ENCODE peak calls at places on chromosomes 2 and 18, in seven cellular contexts. L is mesendoderm, P is IMR-90, R is H9, Z is mesenchymal stem cell, Q is neuronal stem cell, W is trophoblast cell. B is an unnamed sample.

GRCh38 chr2:210546424-210547223 is 9.8 kb upstream of the CPS1 start:
- DNase-seq in L (no peak), P (no peak), R (no peak), Z (no peak), Q (no peak), W (no peak), B (no peak)

GRCh38 chr2:138223321-138223720 is 259.0 kb downstream of the HNMT start:
- DNase-seq in L (no peak), P (no peak), R (no peak), Z (no peak), Q (no peak), W (peak), B (no peak)

GRCh38 chr2:227308784-227309183 is 16.3 kb upstream of the MFF start:
- DNase-seq in L (no peak), P (no peak), R (no peak), Z (no peak), Q (no peak), W (peak), B (no peak)

GRCh38 chr2:142865924-142866323 is 11.5 kb upstream of the KYNU start:
- DNase-seq in L (no peak), P (peak), R (no peak), Z (peak), Q (no peak), W (peak), B (no peak)

GRCh38 chr2:19244460-19245363 is 113.7 kb downstream of the OSR1 start:
- DNase-seq in L (no peak), P (peak), R (no peak), Z (no peak), Q (no peak), W (no peak), B (no peak)

GRCh38 chr18:71398530-71398929 is 1109.7 kb downstream of the SOCS6 start:
- DNase-seq in L (peak), P (no peak), R (peak), Z (no peak), Q (peak), W (no peak), B (no peak)

GRCh38 chr2:216215991-216216390 is 106.8 kb downstream of the XRCC5 start:
- DNase-seq in L (peak), P (peak), R (no peak), Z (peak), Q (no peak), W (peak), B (no peak)

GRCh38 chr2:42169869-42170465 is 814 bp downstream of the EML4 start:
- DNase-seq in L (no peak), P (peak), R (no peak), Z (peak), Q (no peak), W (no peak), B (no peak)

GRCh38 chr18:50870138-50870845 is 8.6 kb upstream of the ME2 start:
- DNase-seq in L (no peak), P (peak), R (no peak), Z (peak), Q (no peak), W (peak), B (no peak)

GRCh38 chr18:79200546-79201268 is 131.5 kb downstream of the ATP9B start:
- DNase-seq in L (peak), P (peak), R (peak), Z (peak), Q (peak), W (peak), B (peak)

GRCh38 chr2:174648896-174649295 is 51.3 kb upstream of the WIPF1 start:
- DNase-seq in L (no peak), P (no peak), R (no peak), Z (no peak), Q (no peak), W (no peak), B (no peak)

GRCh38 chr2:174644406-174644805 is 46.8 kb upstream of the WIPF1 start:
- DNase-seq in L (no peak), P (no peak), R (no peak), Z (no peak), Q (no peak), W (peak), B (no peak)

GRCh38 chr2:174641168-174641567 is 43.6 kb upstream of the WIPF1 start:
- DNase-seq in L (no peak), P (no peak), R (no peak), Z (no peak), Q (no peak), W (no peak), B (no peak)

GRCh38 chr2:174645316-174645715 is 47.7 kb upstream of the WIPF1 start:
- DNase-seq in L (no peak), P (no peak), R (no peak), Z (no peak), Q (no peak), W (peak), B (no peak)

GRCh38 chr2:174643356-174643755 is 45.8 kb upstream of the WIPF1 start:
- DNase-seq in L (no peak), P (no peak), R (no peak), Z (no peak), Q (no peak), W (peak), B (no peak)
- H2AK5ac ChIP-seq in L (no peak), P (no peak), R (no peak), Z (no peak), Q (no peak), W (no peak), B (no peak)

GRCh38 chr18:36668349-36668748 is 160.5 kb downstream of the TPGS2 start:
- DNase-seq in L (no peak), P (no peak), R (no peak), Z (no peak), Q (no peak), W (no peak), B (no peak)
- H2AK5ac ChIP-seq in L (no peak), P (no peak), R (no peak), Z (no peak), Q (no peak), W (no peak), B (no peak)

GRCh38 chr2:238131761-238132462 is 6.6 kb upstream of the KLHL30 start:
- DNase-seq in L (no peak), P (no peak), R (no peak), Z (no peak), Q (no peak), W (no peak), B (no peak)
- H2AK5ac ChIP-seq in L (no peak), P (no peak), R (no peak), Z (no peak), Q (peak), W (no peak), B (peak)

GRCh38 chr2:562391-563364 is 114.5 kb downstream of the TMEM18 start:
- DNase-seq in L (no peak), P (no peak), R (no peak), Z (no peak), Q (no peak), W (no peak), B (no peak)
- H2AK5ac ChIP-seq in L (no peak), P (no peak), R (no peak), Z (no peak), Q (peak), W (no peak), B (no peak)

GRCh38 chr2:120226296-120226695 is 3.1 kb upstream of the TMEM185B start:
- DNase-seq in L (no peak), P (no peak), R (no peak), Z (no peak), Q (no peak), W (no peak), B (no peak)

GRCh38 chr2:120230515-120231471 is 7.6 kb upstream of the TMEM185B start:
- DNase-seq in L (no peak), P (no peak), R (peak), Z (no peak), Q (no peak), W (peak), B (no peak)

GRCh38 chr2:120229341-120229740 is 6.1 kb upstream of the TMEM185B start:
- DNase-seq in L (no peak), P (no peak), R (no peak), Z (no peak), Q (no peak), W (peak), B (no peak)

GRCh38 chr2:120227111-120227991 is 4.2 kb upstream of the TMEM185B start:
- DNase-seq in L (peak), P (no peak), R (peak), Z (no peak), Q (no peak), W (peak), B (no peak)

GRCh38 chr2:120228503-120228902 is 5.3 kb upstream of the TMEM185B start:
- DNase-seq in L (no peak), P (no peak), R (no peak), Z (no peak), Q (no peak), W (peak), B (no peak)
- H2AK5ac ChIP-seq in L (no peak), P (no peak), R (no peak), Z (no peak), Q (no peak), W (no peak), B (no peak)